ENCODE peak calls at places on chromosomes 2 and 18, in seven cellular contexts. G, F, J, Q, I, L and K are unnamed samples.

GRCh38 chr2:218896501-218897393 is 16.1 kb downstream of the WNT10A start:
- DNase-seq in G (peak), Q (no peak), I (no peak), F (no peak), J (no peak), L (no peak), K (no peak)

GRCh38 chr2:9228088-9228751 is 21.6 kb downstream of the ASAP2 start:
- DNase-seq in F (peak), L (peak), Q (no peak), G (no peak), J (no peak), I (peak), K (no peak)

GRCh38 chr2:182064024-182064880 is 78.6 kb downstream of the PPP1R1C start:
- DNase-seq in F (no peak), Q (no peak), L (peak), J (no peak), I (peak), G (no peak), K (no peak)

GRCh38 chr2:236123716-236124115 is 44.5 kb downstream of the GBX2 start:
- DNase-seq in J (no peak), F (no peak), L (no peak), Q (no peak), G (no peak), I (no peak), K (no peak)

GRCh38 chr2:105180491-105180972 is 61.0 kb upstream of the GPR45 start:
- DNase-seq in F (no peak), J (no peak), L (no peak), Q (no peak), G (no peak), I (no peak), K (no peak)

GRCh38 chr2:157918319-157918718 is 42.2 kb upstream of the ACVR1 start:
- DNase-seq in L (no peak), F (no peak), I (no peak), G (no peak), Q (no peak), J (no peak), K (no peak)

GRCh38 chr2:226124548-226125011 is 675.0 kb downstream of the IRS1 start:
- DNase-seq in L (peak), Q (no peak), I (no peak), J (peak), G (peak), F (no peak), K (no peak)

GRCh38 chr2:200659410-200659809 is 73.6 kb downstream of the AOX1 start:
- DNase-seq in Q (no peak), L (no peak), G (no peak), F (no peak), I (no peak), J (no peak), K (no peak)

GRCh38 chr2:157264099-157264498 is 6.6 kb downstream of the GALNT5 start:
- DNase-seq in L (peak), F (no peak), J (no peak), Q (no peak), G (no peak), I (peak), K (no peak)

GRCh38 chr2:4803396-4803795 is 888.8 kb upstream of the SOX11 start:
- DNase-seq in F (no peak), G (no peak), I (no peak), Q (no peak), L (no peak), J (no peak), K (no peak)

GRCh38 chr18:46502444-46502843 is 154.6 kb downstream of the LOXHD1 start:
- DNase-seq in J (peak), G (peak), F (no peak), Q (peak), L (peak), I (no peak), K (no peak)

GRCh38 chr2:139742216-139743172 is 962.3 kb upstream of the NXPH2 start:
- DNase-seq in Q (no peak), F (no peak), J (no peak), I (no peak), L (no peak), G (no peak), K (no peak)

GRCh38 chr2:86807462-86808275 is 17.0 kb upstream of the CD8A start:
- DNase-seq in G (peak), J (peak), L (peak), Q (peak), F (peak), I (no peak), K (peak)